ENCODE peak calls at places on chromosome 11, in nine cellular contexts. Q is colonic mucosa, G is mesenchymal stem cell, I is fibroblast of lung, B is right lobe of liver, U is uterus, P is prostate gland, V is adrenal gland, N is GM23248. O is an unnamed sample.

GRCh38 chr11:92212530-92212929 is 12.1 kb upstream of the FAT3 start:
- DNase-seq in Q (no peak), G (no peak), I (no peak), B (no peak), U (no peak), P (no peak), V (no peak), N (no peak), O (no peak)

GRCh38 chr11:75598264-75598663 is 36.2 kb downstream of the SERPINH1 start:
- DNase-seq in Q (no peak), G (no peak), I (no peak), B (no peak), U (no peak), P (no peak), V (no peak), N (no peak), O (no peak)

GRCh38 chr11:118658372-118659313 is 20.8 kb downstream of the TREH start:
- DNase-seq in Q (no peak), G (peak; percentile 37), I (peak; percentile 26), B (no peak), U (no peak), P (no peak), V (no peak), N (peak; percentile 48), O (no peak)

GRCh38 chr11:74018331-74019005 is 9.6 kb upstream of the UCP3 start:
- DNase-seq in Q (peak; percentile 96), G (peak; percentile 96), I (peak; percentile 56), B (peak; percentile 93), U (peak; percentile 78), P (peak; percentile 62), V (peak; percentile 97), N (peak; percentile 91), O (peak; percentile 79)

GRCh38 chr11:126816655-126817054 is 183.9 kb downstream of the KIRREL3 start:
- DNase-seq in Q (no peak), G (peak; percentile 10), I (peak; percentile 67), B (no peak), U (no peak), P (no peak), V (no peak), N (peak; percentile 53), O (no peak)

GRCh38 chr11:118790357-118791014 is 478 bp downstream of the DDX6 start:
- DNase-seq in Q (peak; percentile 69), G (peak; percentile 76), I (peak; percentile 57), B (peak; percentile 72), U (peak; percentile 67), P (peak; percentile 63), V (peak; percentile 75), N (peak; percentile 76), O (peak; percentile 81)

GRCh38 chr11:44192015-44192380 is 96.5 kb downstream of the EXT2 start:
- DNase-seq in Q (no peak), G (no peak), I (no peak), B (no peak), U (no peak), P (no peak), V (no peak), N (no peak), O (no peak)

GRCh38 chr11:17386331-17387084 is 2.0 kb downstream of the KCNJ11 start:
- DNase-seq in Q (peak; percentile 58), G (peak; percentile 55), I (peak; percentile 12), B (peak; percentile 57), U (peak; percentile 20), P (no peak), V (peak; percentile 80), N (peak; percentile 69), O (peak; percentile 65)

GRCh38 chr11:72758304-72758689 is 6.1 kb upstream of the ARAP1 start:
- DNase-seq in Q (no peak), G (peak; percentile 60), I (peak; percentile 89), B (no peak), U (no peak), P (no peak), V (no peak), N (peak; percentile 30), O (no peak)

GRCh38 chr11:69012092-69013008 is 696 bp downstream of the MRGPRF start:
- DNase-seq in Q (no peak), G (peak; percentile 58), I (peak; percentile 26), B (no peak), U (peak; percentile 52), P (no peak), V (no peak), N (peak; percentile 77), O (no peak)

GRCh38 chr11:69702769-69703510 is 882 bp downstream of the FGF19 start:
- DNase-seq in Q (no peak), G (peak; percentile 18), I (no peak), B (no peak), U (no peak), P (no peak), V (no peak), N (no peak), O (no peak)

GRCh38 chr11:93700830-93701229 is 39.3 kb downstream of the CEP295 start:
- DNase-seq in Q (no peak), G (no peak), I (peak; percentile 63), B (no peak), U (no peak), P (no peak), V (no peak), N (peak; percentile 10), O (no peak)

GRCh38 chr11:35163707-35164496 is 24.9 kb downstream of the CD44 start:
- DNase-seq in Q (no peak), G (no peak), I (no peak), B (no peak), U (no peak), P (no peak), V (no peak), N (no peak), O (no peak)

GRCh38 chr11:132779487-132779886 is 752.8 kb downstream of the OPCML start:
- DNase-seq in Q (no peak), G (no peak), I (peak; percentile 68), B (no peak), U (no peak), P (no peak), V (no peak), N (peak; percentile 48), O (no peak)

GRCh38 chr11:61510178-61510979 is 1.8 kb downstream of the LRRC10B start:
- DNase-seq in Q (no peak), G (no peak), I (no peak), B (no peak), U (no peak), P (no peak), V (no peak), N (no peak), O (no peak)
- H3K4me3 ChIP-seq in Q (no peak overlapping the region), G (no peak overlapping the region), I (no peak overlapping the region), B (no peak overlapping the region), U (no peak overlapping the region), P (no peak overlapping the region), V (no peak overlapping the region), N (no peak overlapping the region), O (no peak overlapping the region)

DNA sequence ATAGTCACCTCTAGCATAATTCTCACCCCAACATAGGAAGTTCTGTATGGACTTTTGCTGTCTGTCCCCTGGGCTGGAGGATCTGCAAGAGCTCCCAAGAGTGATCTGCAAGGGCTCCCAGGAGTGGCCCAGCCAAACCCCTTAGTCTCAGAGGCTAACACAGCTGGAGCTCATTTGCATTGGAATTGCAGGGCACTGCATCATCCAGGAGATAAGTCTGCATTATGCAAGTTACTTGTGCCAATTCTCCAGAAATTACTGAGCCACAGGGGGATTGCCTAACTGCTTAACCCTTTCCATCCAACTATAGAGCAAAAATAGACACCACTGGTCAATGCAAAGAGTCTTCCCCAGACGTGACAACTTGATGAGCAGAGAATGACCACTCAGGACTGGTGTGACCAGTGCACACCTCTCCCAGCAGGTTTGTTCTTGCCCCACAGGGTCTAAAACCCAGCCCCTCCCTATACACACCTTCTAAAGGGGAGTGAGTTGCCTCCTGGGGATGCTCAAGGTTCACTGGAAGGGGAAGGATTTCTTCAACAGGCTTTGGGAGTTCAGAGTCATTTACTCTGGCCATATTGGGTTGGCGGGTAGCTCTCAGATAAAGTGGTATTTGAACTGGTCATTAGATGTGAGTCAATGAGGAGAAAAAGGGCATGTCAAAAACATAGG is 38.4 kb downstream of the POU2AF3 start:
- DNase-seq in Q (no peak), G (peak; percentile 6), I (peak; percentile 85), B (no peak), U (no peak), P (no peak), V (peak; percentile 81), N (peak; percentile 94), O (no peak)
- H3K4me1 ChIP-seq in Q (peaks cover 4% of the 10 kb centered on the region), G (peaks cover 2% of the 10 kb centered on the region), I (no peaks in the 10 kb centered on the region), B (peaks cover 3% of the 10 kb centered on the region), U (no peaks in the 10 kb centered on the region), P (peaks cover 12% of the 10 kb centered on the region), V (peaks cover 17% of the 10 kb centered on the region), N (peaks cover 27% of the 10 kb centered on the region), O (peaks cover 16% of the 10 kb centered on the region)

GRCh38 chr11:2302280-2302843 is 549 bp downstream of the TSPAN32 start:
- DNase-seq in Q (peak; percentile 17), G (no peak), I (no peak), B (no peak), U (no peak), P (no peak), V (peak; percentile 50), N (no peak), O (no peak)
- H3K27ac ChIP-seq in Q (no peak overlapping the region), G (no peak overlapping the region), I (no peak overlapping the region), B (no peak overlapping the region), U (peak overlapping the region; percentile 89), P (no peak overlapping the region), V (no peak overlapping the region), N (no peak overlapping the region), O (no peak overlapping the region)

GRCh38 chr11:64180871-64181270 is 5.1 kb upstream of the STIP1 start:
- DNase-seq in Q (no peak), G (peak; percentile 18), I (no peak), B (no peak), U (no peak), P (no peak), V (no peak), N (no peak), O (no peak)
- H3K4me3 ChIP-seq in Q (no peak overlapping the region), G (peak overlapping the region; percentile 71), I (peak overlapping the region; percentile 41), B (no peak overlapping the region), U (no peak overlapping the region), P (no peak overlapping the region), V (no peak overlapping the region), N (peak overlapping the region; percentile 49), O (no peak overlapping the region)

DNA sequence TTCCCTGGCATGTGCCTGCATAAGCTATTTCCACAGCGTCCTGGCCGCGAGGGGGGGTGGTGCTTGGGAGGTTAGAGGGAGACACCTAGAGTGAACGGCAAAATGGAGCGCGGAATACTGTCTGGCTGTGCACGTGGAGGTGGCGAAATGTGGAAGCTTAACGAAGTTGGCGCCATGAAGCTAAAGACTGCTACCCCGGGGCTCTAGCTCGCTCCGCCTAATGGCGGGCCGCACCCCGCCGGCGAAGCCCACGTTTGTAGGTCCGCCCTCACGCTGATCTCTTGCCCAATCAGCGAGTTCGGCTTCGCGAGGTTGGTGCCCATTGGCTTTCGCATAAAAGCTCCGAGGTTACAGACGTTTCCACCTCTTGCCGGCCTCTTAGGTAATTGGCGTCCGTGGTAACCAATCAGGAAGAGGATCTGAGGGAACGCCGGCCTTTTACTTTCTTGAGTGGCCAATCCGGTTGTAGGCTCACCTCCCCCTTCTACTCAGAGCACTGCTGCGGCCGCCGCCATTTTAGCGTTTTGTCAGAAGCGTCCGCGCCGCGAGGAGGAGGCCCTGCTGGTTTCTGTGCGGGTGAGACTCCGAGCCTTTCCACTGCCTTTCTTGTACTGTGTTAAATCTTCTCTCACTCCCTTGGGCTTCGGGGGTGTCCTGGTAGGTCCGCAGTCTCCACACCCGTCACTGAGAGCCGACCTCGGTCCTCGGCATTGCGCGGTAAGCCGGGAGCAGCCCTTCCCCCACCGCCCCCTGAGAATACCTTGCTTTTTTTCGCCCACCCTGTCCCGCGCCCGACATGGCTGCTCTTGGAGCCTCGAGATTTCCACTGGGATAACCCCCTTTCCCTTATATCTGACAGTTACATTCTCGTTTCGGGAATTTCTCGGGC is at the start of gene RBM4:
- DNase-seq in Q (peak; percentile 99), G (peak; percentile 100), I (peak; percentile 100), B (peak; percentile 95), U (peak; percentile 99), P (peak; percentile 100), V (peak; percentile 100), N (peak; percentile 100), O (peak; percentile 100)
- H3K4me1 ChIP-seq in Q (peaks cover 23% of the 10 kb centered on the region), G (peaks cover 10% of the 10 kb centered on the region), I (peaks cover 5% of the 10 kb centered on the region), B (peaks cover 11% of the 10 kb centered on the region), U (peaks cover 27% of the 10 kb centered on the region), P (peaks cover 6% of the 10 kb centered on the region), V (peaks cover 49% of the 10 kb centered on the region), N (peaks cover 44% of the 10 kb centered on the region), O (peaks cover 44% of the 10 kb centered on the region)

O was measured in testis.